ENCODE peak calls at places on chromosomes 13 and 19, in five cellular contexts. U, F, X, E and Z are unnamed samples.

GRCh38 chr13:95222733-95223018 is 78.6 kb downstream of the ABCC4 start:
- DNase-seq in E (no peak), U (no peak), X (no peak), F (no peak), Z (no peak)

GRCh38 chr13:66264976-66265375 is 965.2 kb downstream of the PCDH9 start:
- DNase-seq in X (peak), U (no peak), F (no peak), E (no peak), Z (peak)

GRCh38 chr19:8466018-8466417 is 21.2 kb downstream of the HNRNPM start:
- DNase-seq in E (no peak), X (no peak), U (no peak), F (no peak), Z (no peak)

GRCh38 chr13:66656050-66656449 is 574.1 kb downstream of the PCDH9 start:
- DNase-seq in U (no peak), E (no peak), F (no peak), X (no peak), Z (no peak)

GRCh38 chr19:6161271-6161850 is 25.9 kb downstream of the ACSBG2 start:
- DNase-seq in X (no peak), U (peak), E (peak), F (no peak), Z (no peak)

GRCh38 chr19:16370671-16371391 is 46.2 kb downstream of the KLF2 start:
- DNase-seq in E (no peak), X (no peak), U (no peak), F (no peak), Z (no peak)

GRCh38 chr13:111472083-111472482 is 151.6 kb downstream of the TEX29 start:
- DNase-seq in X (no peak), F (no peak), U (no peak), E (no peak), Z (no peak)

GRCh38 chr19:35395762-35396199 is 24.9 kb downstream of the GPR42 start:
- DNase-seq in E (no peak), U (no peak), F (no peak), X (no peak), Z (no peak)

GRCh38 chr13:50685491-50685890 is 158.0 kb downstream of the DLEU7 start:
- DNase-seq in U (no peak), E (no peak), F (peak), X (no peak), Z (peak)

GRCh38 chr13:79581870-79582315 is 100.9 kb downstream of the NDFIP2 start:
- DNase-seq in X (no peak), U (no peak), E (no peak), F (no peak), Z (no peak)

GRCh38 chr19:19595171-19595701 is 23.3 kb downstream of the PBX4 start:
- DNase-seq in F (no peak), X (no peak), E (no peak), U (no peak), Z (no peak)

GRCh38 chr13:84430015-84430414 is 547.7 kb upstream of the SLITRK1 start:
- DNase-seq in F (no peak), E (no peak), U (no peak), X (peak), Z (no peak)

GRCh38 chr19:11848200-11848593 is 329 bp upstream of the ZNF439 start:
- DNase-seq in E (no peak), X (no peak), U (peak), F (no peak), Z (no peak)

GRCh38 chr13:32048816-32049215 is 17.2 kb downstream of the FRY start:
- DNase-seq in X (no peak), U (no peak), F (no peak), E (no peak), Z (no peak)

GRCh38 chr19:20964798-20965197 is 41.7 kb downstream of the ZNF85 start:
- DNase-seq in X (no peak), E (no peak), F (no peak), U (no peak), Z (no peak)

GRCh38 chr13:94431569-94431968 is 47.9 kb downstream of the DCT start:
- DNase-seq in U (no peak), X (no peak), E (no peak), F (no peak), Z (no peak)

GRCh38 chr13:79745141-79745540 is 264.2 kb downstream of the NDFIP2 start:
- DNase-seq in F (no peak), X (no peak), U (no peak), E (no peak), Z (peak)

GRCh38 chr19:11673608-11674041 is 65.1 kb downstream of the ZNF823 start:
- DNase-seq in F (peak), U (no peak), X (peak), E (peak), Z (peak)

GRCh38 chr13:40682449-40683240 is 16.2 kb upstream of the FOXO1 start:
- DNase-seq in F (no peak), E (no peak), U (no peak), X (peak), Z (no peak)

GRCh38 chr13:114131581-114132418 is 623 bp downstream of the RASA3 start:
- DNase-seq in E (no peak), X (no peak), U (no peak), F (no peak), Z (no peak)

GRCh38 chr19:1076951-1077350 is 10.0 kb downstream of the ARHGAP45 start:
- DNase-seq in E (peak), X (peak), F (no peak), U (peak), Z (peak)

GRCh38 chr13:110294146-110294545 is 12.8 kb downstream of the COL4A1 start:
- DNase-seq in X (no peak), E (no peak), U (no peak), F (no peak), Z (no peak)

GRCh38 chr19:56837892-56838679 is 2.4 kb downstream of the PEG3 start:
- DNase-seq in E (no peak), X (peak), F (peak), U (no peak), Z (peak)

GRCh38 chr19:31387662-31388175 is 38.5 kb upstream of the TSHZ3 start:
- DNase-seq in X (no peak), U (no peak), F (no peak), E (no peak), Z (no peak)

GRCh38 chr13:41144576-41144975 is 12.0 kb upstream of the KBTBD6 start:
- DNase-seq in U (no peak), F (no peak), X (no peak), E (no peak), Z (no peak)

GRCh38 chr19:35236638-35237400 is 8.3 kb upstream of the FAM187B start:
- DNase-seq in F (no peak), U (no peak), E (no peak), X (no peak), Z (no peak)

GRCh38 chr19:2127758-2128157 is 23.6 kb downstream of the AP3D1 start:
- DNase-seq in U (no peak), F (no peak), E (no peak), X (no peak), Z (no peak)

GRCh38 chr13:95607363-95607762 is 37.1 kb downstream of the DZIP1 start:
- DNase-seq in E (peak), F (no peak), X (peak), U (no peak), Z (no peak)

GRCh38 chr13:36431204-36432105 is 840 bp upstream of the CCNA1 start:
- DNase-seq in U (no peak), E (peak), F (no peak), X (no peak), Z (no peak)

GRCh38 chr19:41994994-41995958 is 1.2 kb upstream of the ATP1A3 start:
- DNase-seq in E (no peak), X (no peak), U (no peak), F (no peak), Z (no peak)

GRCh38 chr13:32824671-32825070 is 191.6 kb upstream of the KL start:
- DNase-seq in X (peak), F (no peak), U (no peak), E (peak), Z (no peak)

GRCh38 chr19:3471954-3472655 is 8.2 kb downstream of the SMIM24 start:
- DNase-seq in X (no peak), F (peak), E (peak), U (peak), Z (peak)

GRCh38 chr19:12669272-12670158 is 2.9 kb downstream of the WDR83 start:
- DNase-seq in E (peak), F (peak), X (peak), U (peak), Z (peak)

GRCh38 chr13:113187263-113187669 is 21.2 kb downstream of the PCID2 start:
- DNase-seq in E (peak), F (no peak), U (no peak), X (peak), Z (no peak)

GRCh38 chr19:48290341-48290922 is 20.6 kb downstream of the ZNF114 start:
- DNase-seq in E (peak), F (no peak), X (peak), U (no peak), Z (no peak)

GRCh38 chr19:3178377-3178972 is at the start of gene S1PR4:
- DNase-seq in X (no peak), F (no peak), U (peak), E (no peak), Z (no peak)

GRCh38 chr13:108915634-108916497 is 286.5 kb downstream of the MYO16 start:
- DNase-seq in F (no peak), U (peak), X (peak), E (peak), Z (no peak)

GRCh38 chr13:98941536-98941935 is 36.3 kb downstream of the DOCK9 start:
- DNase-seq in E (no peak), U (no peak), F (no peak), X (no peak), Z (no peak)

GRCh38 chr19:36136975-36137686 is 2.7 kb upstream of the CAPNS1 start:
- DNase-seq in E (peak), U (no peak), F (no peak), X (peak), Z (peak)